ENCODE peak calls at places on chromosomes 1 and 21, in four cellular contexts. B is GM06990, H is kidney epithelial cell, Y is body of pancreas. S is an unnamed sample.

GRCh38 chr1:15153184-15153841 is at the start of gene TMEM51:
- DNase-seq in H (no peak), Y (peak), B (no peak), S (peak)

GRCh38 chr1:187300093-187300492 is 471.3 kb downstream of the PLA2G4A start:
- DNase-seq in H (no peak), B (no peak), Y (no peak), S (no peak)

GRCh38 chr1:58829861-58830260 is 46.0 kb upstream of the JUN start:
- DNase-seq in Y (no peak), B (no peak), H (no peak), S (no peak)

GRCh38 chr1:38785285-38786039 is 74.1 kb downstream of the RRAGC start:
- DNase-seq in Y (no peak), B (no peak), H (no peak), S (no peak)

GRCh38 chr1:20486457-20487235 is 636 bp upstream of the CAMK2N1 start:
- DNase-seq in Y (peak), B (no peak), H (no peak), S (peak)

GRCh38 chr1:63326473-63327380 is 4.4 kb downstream of the FOXD3 start:
- DNase-seq in B (no peak), Y (no peak), H (no peak), S (no peak)

GRCh38 chr1:239250353-239251035 is 135.9 kb upstream of the CHRM3 start:
- DNase-seq in Y (peak), H (no peak), B (no peak), S (no peak)

GRCh38 chr21:34510148-34511142 is 1.6 kb downstream of the KCNE1 start:
- DNase-seq in Y (peak), B (peak), H (no peak), S (peak)

GRCh38 chr1:220759147-220759546 is 11.0 kb downstream of the MTARC2 start:
- DNase-seq in H (no peak), Y (no peak), B (no peak), S (no peak)

GRCh38 chr1:203931953-203932352 is 70.6 kb downstream of the SNRPE start:
- DNase-seq in B (no peak), Y (no peak), H (no peak), S (no peak)

GRCh38 chr1:99171126-99171813 is 93.0 kb upstream of the PLPPR4 start:
- DNase-seq in B (no peak), Y (peak), H (no peak), S (no peak)

GRCh38 chr1:12166834-12167492 is at the start of gene TNFRSF1B:
- DNase-seq in Y (peak), H (no peak), B (peak), S (peak)

GRCh38 chr21:42109873-42110525 is 38.9 kb downstream of the UMODL1 start:
- DNase-seq in Y (no peak), H (no peak), B (no peak), S (no peak)

GRCh38 chr1:204453141-204453772 is 41.3 kb downstream of the PIK3C2B start:
- DNase-seq in B (peak), Y (no peak), H (no peak), S (no peak)

GRCh38 chr1:12554521-12555305 is 63.3 kb downstream of the DHRS3 start:
- DNase-seq in H (no peak), Y (no peak), B (no peak), S (peak)

GRCh38 chr1:240417317-240417716 is 194.6 kb downstream of the GREM2 start:
- DNase-seq in H (no peak), B (no peak), Y (no peak), S (no peak)

GRCh38 chr1:94980049-94980908 is 53.4 kb upstream of the CNN3 start:
- DNase-seq in Y (no peak), B (no peak), H (no peak), S (no peak)

GRCh38 chr1:114488739-114489138 is 22.3 kb downstream of the TRIM33 start:
- DNase-seq in H (no peak), B (no peak), Y (no peak), S (no peak)

GRCh38 chr1:20588634-20589225 is at the start of gene CDA:
- DNase-seq in H (no peak), B (no peak), Y (no peak), S (peak)

GRCh38 chr1:114597949-114598348 is 16.5 kb upstream of the BCAS2 start:
- DNase-seq in Y (no peak), B (no peak), H (no peak), S (no peak)

GRCh38 chr1:162557536-162557935 is 4.0 kb upstream of the UAP1 start:
- DNase-seq in Y (no peak), B (no peak), H (no peak), S (no peak)

GRCh38 chr1:3530931-3531818 is 76.7 kb downstream of the ARHGEF16 start:
- DNase-seq in H (peak), B (no peak), Y (peak), S (peak)

GRCh38 chr1:60765204-60765603 is 317.2 kb upstream of the NFIA start:
- DNase-seq in H (no peak), B (no peak), Y (peak), S (no peak)

GRCh38 chr1:213369465-213369864 is 318.4 kb downstream of the RPS6KC1 start:
- DNase-seq in H (no peak), Y (no peak), B (no peak), S (no peak)

GRCh38 chr1:65844990-65845757 is 52.5 kb downstream of the PDE4B start:
- DNase-seq in Y (no peak), B (no peak), H (no peak), S (no peak)

GRCh38 chr1:68221971-68222355 is 10.4 kb downstream of the WLS start:
- DNase-seq in H (no peak), B (no peak), Y (no peak), S (no peak)

GRCh38 chr1:3405974-3406867 is 48.2 kb upstream of the ARHGEF16 start:
- DNase-seq in H (no peak), B (no peak), Y (no peak), S (no peak)

GRCh38 chr1:81974222-81974841 is 173.6 kb downstream of the ADGRL2 start:
- DNase-seq in B (no peak), H (peak), Y (peak), S (no peak)

GRCh38 chr1:153790282-153790995 is 15.2 kb downstream of the SLC27A3 start:
- DNase-seq in Y (peak), B (no peak), H (no peak), S (no peak)

GRCh38 chr1:36419569-36419968 is 21.9 kb upstream of the LSM10 start:
- DNase-seq in B (no peak), H (no peak), Y (no peak), S (no peak)

GRCh38 chr1:108817016-108817415 is 39.9 kb downstream of the AKNAD1 start:
- DNase-seq in Y (peak), B (no peak), H (no peak), S (peak)

GRCh38 chr1:86089765-86090164 is 66.8 kb downstream of the COL24A1 start:
- DNase-seq in Y (no peak), H (no peak), B (no peak), S (no peak)

GRCh38 chr1:14017531-14017961 is 317.6 kb downstream of the PRDM2 start:
- DNase-seq in Y (peak), B (no peak), H (peak), S (no peak)

GRCh38 chr1:167602840-167603239 is 27.2 kb upstream of the RCSD1 start:
- DNase-seq in Y (no peak), B (no peak), H (no peak), S (no peak)

GRCh38 chr21:28516996-28517592 is 475.6 kb downstream of the LTN1 start:
- DNase-seq in H (no peak), B (peak), Y (peak), S (peak)
- TF ChIP-seq CTCF in H (peak), B (peak), Y (peak), S (no peak)

GRCh38 chr1:29786791-29787732 is 550.7 kb downstream of the PTPRU start:
- DNase-seq in B (no peak), H (no peak), Y (no peak), S (no peak)

GRCh38 chr1:29784276-29785136 is 548.2 kb downstream of the PTPRU start:
- DNase-seq in Y (no peak), H (no peak), B (no peak), S (no peak)

GRCh38 chr1:29785137-29785527 is 548.8 kb downstream of the PTPRU start:
- DNase-seq in Y (no peak), B (no peak), H (no peak), S (no peak)

GRCh38 chr1:29785554-29785953 is 549.2 kb downstream of the PTPRU start:
- DNase-seq in B (no peak), H (no peak), Y (no peak), S (no peak)

GRCh38 chr1:29786195-29786594 is 549.9 kb downstream of the PTPRU start:
- DNase-seq in B (no peak), H (no peak), Y (no peak), S (no peak)
- H3K4me3 ChIP-seq in B (no peak), H (no peak), Y (no peak), S (no peak)

GRCh38 chr1:237811633-237812032 is 79.1 kb downstream of the ZP4 start:
- DNase-seq in H (no peak), Y (no peak), B (no peak), S (no peak)

GRCh38 chr1:237814319-237814924 is 76.3 kb downstream of the ZP4 start:
- DNase-seq in Y (no peak), H (no peak), B (no peak), S (no peak)

GRCh38 chr1:237817277-237817676 is 73.4 kb downstream of the ZP4 start:
- DNase-seq in H (no peak), B (no peak), Y (no peak), S (no peak)

GRCh38 chr1:237812061-237812460 is 78.7 kb downstream of the ZP4 start:
- DNase-seq in H (no peak), B (no peak), Y (no peak), S (no peak)
- TF ChIP-seq CTCF in H (no peak), B (no peak), Y (no peak), S (no peak)

GRCh38 chr1:151546006-151546925 is 6.2 kb downstream of the TUFT1 start:
- DNase-seq in H (no peak), B (no peak), Y (no peak), S (no peak)

GRCh38 chr1:151545542-151545941 is 5.4 kb downstream of the TUFT1 start:
- DNase-seq in Y (no peak), B (no peak), H (no peak), S (no peak)

GRCh38 chr1:151549199-151549598 is 9.1 kb downstream of the TUFT1 start:
- DNase-seq in B (no peak), Y (no peak), H (no peak), S (no peak)

GRCh38 chr1:151547119-151547899 is 7.2 kb downstream of the TUFT1 start:
- DNase-seq in H (peak), B (no peak), Y (peak), S (peak)

GRCh38 chr1:151547900-151548230 is 7.8 kb downstream of the TUFT1 start:
- DNase-seq in H (no peak), Y (no peak), B (no peak), S (no peak)
- H3K4me3 ChIP-seq in H (no peak), Y (no peak), B (no peak), S (no peak)

DNA sequence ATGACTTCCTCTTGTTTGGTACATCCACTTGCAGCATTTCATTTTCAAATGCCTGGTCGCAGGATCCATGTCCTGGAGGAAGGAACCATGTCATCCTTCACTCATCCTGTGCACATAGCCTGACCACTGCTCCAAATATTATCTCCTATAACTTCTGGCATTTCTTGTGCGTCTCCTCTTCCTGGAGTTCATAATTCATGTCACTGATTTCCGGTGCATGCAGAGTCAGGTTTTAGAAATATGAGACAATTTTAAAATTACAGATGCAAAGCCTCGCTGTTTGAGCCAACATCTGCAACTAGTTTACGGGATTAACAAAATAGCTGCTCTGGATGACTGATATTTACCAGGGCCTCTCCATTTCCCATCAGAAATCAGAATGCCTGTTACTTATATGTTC is 268.1 kb downstream of the DNM3 start:
- DNase-seq in Y (no peak), H (no peak), B (no peak), S (no peak)
- TF ChIP-seq CTCF in Y (no peak), H (no peak), B (no peak), S (no peak)

DNA sequence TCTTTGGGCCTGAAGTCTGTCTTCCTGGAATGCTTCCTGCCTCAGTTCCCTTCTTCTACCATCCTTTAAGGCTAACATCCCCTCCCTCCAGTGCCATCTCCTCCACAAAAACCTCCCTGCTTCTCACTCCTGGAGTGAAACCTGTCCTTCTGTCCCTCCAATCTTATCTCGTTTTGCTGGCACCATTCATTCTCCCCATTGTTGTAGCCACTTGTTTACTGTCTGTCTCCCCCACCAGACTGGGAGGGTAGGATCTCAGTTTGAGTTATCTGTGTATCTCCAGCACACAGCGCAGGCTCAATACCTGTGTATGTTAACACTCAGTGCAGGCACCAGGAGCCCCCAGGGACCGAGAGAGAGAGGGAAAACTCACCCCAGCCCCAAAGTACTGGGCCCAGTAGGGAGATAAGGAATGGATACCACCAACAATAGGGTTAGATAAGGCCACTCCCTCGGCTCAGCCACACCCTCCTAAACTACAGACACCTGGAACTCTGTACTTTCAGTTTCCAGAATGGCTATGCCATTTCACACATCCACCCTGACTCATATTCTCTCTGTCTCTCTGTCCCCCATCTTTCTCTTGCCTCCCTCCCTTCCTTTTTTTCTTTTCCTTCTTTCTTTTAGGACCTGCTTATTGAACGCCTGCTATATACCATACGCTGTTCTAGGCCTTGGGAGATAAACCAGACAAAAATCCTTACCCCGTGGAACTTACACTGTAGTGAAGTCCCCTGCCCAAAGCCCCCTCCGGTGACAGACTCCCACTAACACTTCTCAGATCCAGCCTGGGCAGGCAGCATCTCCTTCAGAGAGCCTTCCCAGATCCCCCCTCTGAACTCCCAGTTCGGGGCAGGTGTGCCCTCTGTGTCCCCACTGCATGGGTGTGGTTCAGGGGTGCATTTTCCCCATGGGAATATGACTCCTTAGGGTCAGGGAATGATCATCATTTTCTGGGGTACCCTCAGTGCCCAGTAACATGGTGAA is 3.3 kb upstream of the SSBP3 start:
- DNase-seq in H (no peak), B (peak), Y (no peak), S (no peak)
- H3K4me3 ChIP-seq in H (no peak), B (no peak), Y (no peak), S (no peak)

DNA sequence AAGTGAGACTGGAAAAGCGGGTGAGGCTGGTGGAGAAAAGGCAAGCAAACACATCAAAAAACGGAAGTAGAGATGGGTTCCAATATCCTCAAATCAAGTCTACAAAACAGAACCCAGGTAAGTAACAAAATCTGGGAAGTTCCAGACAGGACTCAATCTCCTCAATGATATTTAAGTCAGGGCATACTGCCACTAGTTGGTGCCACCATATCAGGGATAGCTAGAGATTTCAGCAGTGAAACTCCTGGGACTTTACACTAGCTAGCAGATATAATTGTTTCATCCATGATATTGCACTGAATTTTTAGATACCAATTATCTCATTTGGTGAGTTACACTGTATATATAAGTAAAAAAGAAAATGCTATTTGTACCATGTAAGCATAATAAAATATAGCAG is 52.0 kb downstream of the EYA3 start:
- DNase-seq in Y (no peak), H (no peak), B (no peak), S (no peak)
- TF ChIP-seq CTCF in Y (peak), H (peak), B (no peak), S (no peak)

GRCh38 chr21:15559612-15560011 is 170.2 kb upstream of the USP25 start:
- DNase-seq in B (no peak), Y (no peak), H (no peak), S (no peak)
- H3K4me3 ChIP-seq in B (no peak), Y (no peak), H (no peak), S (no peak)

GRCh38 chr1:200033511-200034261 is 6.2 kb downstream of the NR5A2 start:
- DNase-seq in B (no peak), H (no peak), Y (peak), S (no peak)
- TF ChIP-seq CTCF in B (no peak), H (peak), Y (peak), S (no peak)

S was measured in left lung.